ENCODE peak calls at places on chromosomes 16 and 17, in seven cellular contexts. One of them, this sample, is unnamed.

GRCh38 chr16:81492307-81492706 is 47.7 kb downstream of the CMIP start:
- DNase-seq in activated CD8-positive, alpha-beta T cell treated with anti-CD3 and anti-CD28 coated beads for 36 hours: no peak
- DNase-seq in CD4-positive, alpha-beta T cell: no peak
- DNase-seq in ovary: no peak
- DNase-seq in cardiac muscle cell: no peak
- DNase-seq in fibroblast of lung: peak
- DNase-seq in nephron progenitor cell: no peak
- DNase-seq in this sample: no peak

GRCh38 chr17:28940675-28941074 is 10.6 kb downstream of the PHF12 start:
- DNase-seq in activated CD8-positive, alpha-beta T cell treated with anti-CD3 and anti-CD28 coated beads for 36 hours: no peak
- DNase-seq in CD4-positive, alpha-beta T cell: no peak
- DNase-seq in ovary: no peak
- DNase-seq in cardiac muscle cell: no peak
- DNase-seq in fibroblast of lung: no peak
- DNase-seq in nephron progenitor cell: no peak
- DNase-seq in this sample: no peak

GRCh38 chr16:85999778-86000177 is 100.8 kb downstream of the IRF8 start:
- DNase-seq in activated CD8-positive, alpha-beta T cell treated with anti-CD3 and anti-CD28 coated beads for 36 hours: no peak
- DNase-seq in CD4-positive, alpha-beta T cell: no peak
- DNase-seq in ovary: no peak
- DNase-seq in cardiac muscle cell: no peak
- DNase-seq in fibroblast of lung: no peak
- DNase-seq in nephron progenitor cell: no peak
- DNase-seq in this sample: no peak

GRCh38 chr16:35207059-35207999 is 1747.9 kb downstream of the TP53TG3F start:
- DNase-seq in activated CD8-positive, alpha-beta T cell treated with anti-CD3 and anti-CD28 coated beads for 36 hours: no peak
- DNase-seq in CD4-positive, alpha-beta T cell: no peak
- DNase-seq in ovary: no peak
- DNase-seq in cardiac muscle cell: no peak
- DNase-seq in fibroblast of lung: no peak
- DNase-seq in nephron progenitor cell: no peak
- DNase-seq in this sample: no peak

GRCh38 chr16:88769617-88770458 is 15.2 kb downstream of the PIEZO1 start:
- DNase-seq in activated CD8-positive, alpha-beta T cell treated with anti-CD3 and anti-CD28 coated beads for 36 hours: peak
- DNase-seq in CD4-positive, alpha-beta T cell: no peak
- DNase-seq in ovary: no peak
- DNase-seq in cardiac muscle cell: no peak
- DNase-seq in fibroblast of lung: no peak
- DNase-seq in nephron progenitor cell: peak
- DNase-seq in this sample: peak

GRCh38 chr16:59213952-59214351 is 479.8 kb upstream of the GOT2 start:
- DNase-seq in activated CD8-positive, alpha-beta T cell treated with anti-CD3 and anti-CD28 coated beads for 36 hours: no peak
- DNase-seq in CD4-positive, alpha-beta T cell: no peak
- DNase-seq in ovary: no peak
- DNase-seq in cardiac muscle cell: no peak
- DNase-seq in fibroblast of lung: peak
- DNase-seq in nephron progenitor cell: no peak
- DNase-seq in this sample: no peak

GRCh38 chr16:72844225-72844920 is 203.6 kb downstream of the ZFHX3 start:
- DNase-seq in activated CD8-positive, alpha-beta T cell treated with anti-CD3 and anti-CD28 coated beads for 36 hours: peak
- DNase-seq in CD4-positive, alpha-beta T cell: no peak
- DNase-seq in ovary: no peak
- DNase-seq in cardiac muscle cell: no peak
- DNase-seq in fibroblast of lung: peak
- DNase-seq in nephron progenitor cell: no peak
- DNase-seq in this sample: peak

GRCh38 chr17:49555495-49556018 is 20.1 kb upstream of the NXPH3 start:
- DNase-seq in activated CD8-positive, alpha-beta T cell treated with anti-CD3 and anti-CD28 coated beads for 36 hours: no peak
- DNase-seq in CD4-positive, alpha-beta T cell: no peak
- DNase-seq in ovary: no peak
- DNase-seq in cardiac muscle cell: no peak
- DNase-seq in fibroblast of lung: no peak
- DNase-seq in nephron progenitor cell: no peak
- DNase-seq in this sample: peak

GRCh38 chr17:66654341-66654740 is 180.6 kb upstream of the CACNG5 start:
- DNase-seq in activated CD8-positive, alpha-beta T cell treated with anti-CD3 and anti-CD28 coated beads for 36 hours: no peak
- DNase-seq in CD4-positive, alpha-beta T cell: no peak
- DNase-seq in ovary: no peak
- DNase-seq in cardiac muscle cell: peak
- DNase-seq in fibroblast of lung: peak
- DNase-seq in nephron progenitor cell: no peak
- DNase-seq in this sample: no peak

GRCh38 chr17:49994085-49995054 is 654 bp downstream of the DLX3 start:
- DNase-seq in activated CD8-positive, alpha-beta T cell treated with anti-CD3 and anti-CD28 coated beads for 36 hours: no peak
- DNase-seq in CD4-positive, alpha-beta T cell: no peak
- DNase-seq in ovary: no peak
- DNase-seq in cardiac muscle cell: no peak
- DNase-seq in fibroblast of lung: no peak
- DNase-seq in nephron progenitor cell: no peak
- DNase-seq in this sample: no peak

GRCh38 chr17:40192961-40193360 is 15.7 kb downstream of the RAPGEFL1 start:
- DNase-seq in activated CD8-positive, alpha-beta T cell treated with anti-CD3 and anti-CD28 coated beads for 36 hours: no peak
- DNase-seq in CD4-positive, alpha-beta T cell: no peak
- DNase-seq in ovary: no peak
- DNase-seq in cardiac muscle cell: no peak
- DNase-seq in fibroblast of lung: no peak
- DNase-seq in nephron progenitor cell: no peak
- DNase-seq in this sample: no peak

GRCh38 chr17:40191237-40192208 is 14.3 kb downstream of the RAPGEFL1 start:
- DNase-seq in activated CD8-positive, alpha-beta T cell treated with anti-CD3 and anti-CD28 coated beads for 36 hours: peak
- DNase-seq in CD4-positive, alpha-beta T cell: peak
- DNase-seq in ovary: peak
- DNase-seq in cardiac muscle cell: peak
- DNase-seq in fibroblast of lung: peak
- DNase-seq in nephron progenitor cell: peak
- DNase-seq in this sample: peak

GRCh38 chr17:40188694-40189093 is 11.4 kb downstream of the RAPGEFL1 start:
- DNase-seq in activated CD8-positive, alpha-beta T cell treated with anti-CD3 and anti-CD28 coated beads for 36 hours: no peak
- DNase-seq in CD4-positive, alpha-beta T cell: no peak
- DNase-seq in ovary: no peak
- DNase-seq in cardiac muscle cell: no peak
- DNase-seq in fibroblast of lung: no peak
- DNase-seq in nephron progenitor cell: no peak
- DNase-seq in this sample: no peak

GRCh38 chr17:40187238-40187637 is 10.0 kb downstream of the RAPGEFL1 start:
- DNase-seq in activated CD8-positive, alpha-beta T cell treated with anti-CD3 and anti-CD28 coated beads for 36 hours: no peak
- DNase-seq in CD4-positive, alpha-beta T cell: no peak
- DNase-seq in ovary: no peak
- DNase-seq in cardiac muscle cell: no peak
- DNase-seq in fibroblast of lung: no peak
- DNase-seq in nephron progenitor cell: no peak
- DNase-seq in this sample: no peak

GRCh38 chr17:40190197-40191021 is 13.1 kb downstream of the RAPGEFL1 start:
- DNase-seq in activated CD8-positive, alpha-beta T cell treated with anti-CD3 and anti-CD28 coated beads for 36 hours: peak
- DNase-seq in CD4-positive, alpha-beta T cell: peak
- DNase-seq in ovary: no peak
- DNase-seq in cardiac muscle cell: no peak
- DNase-seq in fibroblast of lung: no peak
- DNase-seq in nephron progenitor cell: peak
- DNase-seq in this sample: peak
- TF ChIP-seq CTCF in activated CD8-positive, alpha-beta T cell treated with anti-CD3 and anti-CD28 coated beads for 36 hours: peak
- TF ChIP-seq CTCF in CD4-positive, alpha-beta T cell: peak
- TF ChIP-seq CTCF in ovary: no peak
- TF ChIP-seq CTCF in cardiac muscle cell: peak
- TF ChIP-seq CTCF in fibroblast of lung: peak
- TF ChIP-seq CTCF in nephron progenitor cell: peak
- TF ChIP-seq CTCF in this sample: no peak

GRCh38 chr17:76153202-76153601 is 12.2 kb upstream of the FOXJ1 start:
- DNase-seq in activated CD8-positive, alpha-beta T cell treated with anti-CD3 and anti-CD28 coated beads for 36 hours: no peak
- DNase-seq in CD4-positive, alpha-beta T cell: no peak
- DNase-seq in ovary: no peak
- DNase-seq in cardiac muscle cell: no peak
- DNase-seq in fibroblast of lung: no peak
- DNase-seq in nephron progenitor cell: no peak
- DNase-seq in this sample: no peak

GRCh38 chr17:76154292-76154691 is 13.2 kb upstream of the FOXJ1 start:
- DNase-seq in activated CD8-positive, alpha-beta T cell treated with anti-CD3 and anti-CD28 coated beads for 36 hours: no peak
- DNase-seq in CD4-positive, alpha-beta T cell: no peak
- DNase-seq in ovary: no peak
- DNase-seq in cardiac muscle cell: no peak
- DNase-seq in fibroblast of lung: no peak
- DNase-seq in nephron progenitor cell: no peak
- DNase-seq in this sample: no peak

GRCh38 chr17:76152580-76152979 is 11.5 kb upstream of the FOXJ1 start:
- DNase-seq in activated CD8-positive, alpha-beta T cell treated with anti-CD3 and anti-CD28 coated beads for 36 hours: no peak
- DNase-seq in CD4-positive, alpha-beta T cell: no peak
- DNase-seq in ovary: no peak
- DNase-seq in cardiac muscle cell: no peak
- DNase-seq in fibroblast of lung: no peak
- DNase-seq in nephron progenitor cell: no peak
- DNase-seq in this sample: no peak

GRCh38 chr17:76154935-76155845 is 14.1 kb upstream of the FOXJ1 start:
- DNase-seq in activated CD8-positive, alpha-beta T cell treated with anti-CD3 and anti-CD28 coated beads for 36 hours: no peak
- DNase-seq in CD4-positive, alpha-beta T cell: no peak
- DNase-seq in ovary: no peak
- DNase-seq in cardiac muscle cell: no peak
- DNase-seq in fibroblast of lung: no peak
- DNase-seq in nephron progenitor cell: no peak
- DNase-seq in this sample: no peak

DNA sequence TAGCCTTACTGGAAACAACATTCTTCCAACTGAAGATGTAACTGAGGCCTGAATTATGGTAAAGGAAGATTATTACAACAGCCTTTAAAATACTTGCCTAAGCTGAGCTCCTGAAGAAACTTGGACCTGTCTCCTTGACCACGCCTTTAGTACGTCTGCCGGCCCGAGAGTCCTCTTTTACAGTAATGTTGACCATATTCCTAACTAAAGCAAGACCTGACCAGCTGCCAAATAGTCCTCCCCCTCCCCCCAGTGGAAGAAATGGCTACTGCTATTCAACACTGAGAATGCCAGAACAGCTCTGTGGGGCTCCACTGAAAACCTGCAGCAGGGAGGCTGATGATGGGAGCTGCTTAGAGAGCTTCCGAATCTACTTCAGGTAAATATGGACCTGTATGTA is 12.6 kb upstream of the FOXJ1 start:
- DNase-seq in activated CD8-positive, alpha-beta T cell treated with anti-CD3 and anti-CD28 coated beads for 36 hours: no peak
- DNase-seq in CD4-positive, alpha-beta T cell: no peak
- DNase-seq in ovary: no peak
- DNase-seq in cardiac muscle cell: peak
- DNase-seq in fibroblast of lung: peak
- DNase-seq in nephron progenitor cell: no peak
- DNase-seq in this sample: no peak
- TF ChIP-seq CTCF in activated CD8-positive, alpha-beta T cell treated with anti-CD3 and anti-CD28 coated beads for 36 hours: no peak
- TF ChIP-seq CTCF in CD4-positive, alpha-beta T cell: no peak
- TF ChIP-seq CTCF in ovary: no peak
- TF ChIP-seq CTCF in cardiac muscle cell: peak
- TF ChIP-seq CTCF in fibroblast of lung: peak
- TF ChIP-seq CTCF in nephron progenitor cell: no peak
- TF ChIP-seq CTCF in this sample: no peak

GRCh38 chr17:20997711-20998570 is 44.9 kb downstream of the USP22 start:
- DNase-seq in activated CD8-positive, alpha-beta T cell treated with anti-CD3 and anti-CD28 coated beads for 36 hours: no peak
- DNase-seq in CD4-positive, alpha-beta T cell: peak
- DNase-seq in ovary: no peak
- DNase-seq in cardiac muscle cell: no peak
- DNase-seq in fibroblast of lung: no peak
- DNase-seq in nephron progenitor cell: no peak
- DNase-seq in this sample: no peak
- TF ChIP-seq CTCF in activated CD8-positive, alpha-beta T cell treated with anti-CD3 and anti-CD28 coated beads for 36 hours: no peak
- TF ChIP-seq CTCF in CD4-positive, alpha-beta T cell: no peak
- TF ChIP-seq CTCF in ovary: no peak
- TF ChIP-seq CTCF in cardiac muscle cell: no peak
- TF ChIP-seq CTCF in fibroblast of lung: no peak
- TF ChIP-seq CTCF in nephron progenitor cell: no peak
- TF ChIP-seq CTCF in this sample: no peak

GRCh38 chr16:67683767-67684166 is 17.2 kb downstream of the C16orf86 start:
- DNase-seq in activated CD8-positive, alpha-beta T cell treated with anti-CD3 and anti-CD28 coated beads for 36 hours: no peak
- DNase-seq in CD4-positive, alpha-beta T cell: no peak
- DNase-seq in ovary: no peak
- DNase-seq in cardiac muscle cell: no peak
- DNase-seq in fibroblast of lung: no peak
- DNase-seq in nephron progenitor cell: no peak
- DNase-seq in this sample: no peak
- TF ChIP-seq CTCF in activated CD8-positive, alpha-beta T cell treated with anti-CD3 and anti-CD28 coated beads for 36 hours: no peak
- TF ChIP-seq CTCF in CD4-positive, alpha-beta T cell: no peak
- TF ChIP-seq CTCF in ovary: no peak
- TF ChIP-seq CTCF in cardiac muscle cell: no peak
- TF ChIP-seq CTCF in fibroblast of lung: no peak
- TF ChIP-seq CTCF in nephron progenitor cell: no peak
- TF ChIP-seq CTCF in this sample: no peak

GRCh38 chr17:8376302-8377067 is at the start of gene KRABD2:
- DNase-seq in activated CD8-positive, alpha-beta T cell treated with anti-CD3 and anti-CD28 coated beads for 36 hours: peak
- DNase-seq in CD4-positive, alpha-beta T cell: peak
- DNase-seq in ovary: peak
- DNase-seq in cardiac muscle cell: peak
- DNase-seq in fibroblast of lung: peak
- DNase-seq in nephron progenitor cell: peak
- DNase-seq in this sample: peak
- TF ChIP-seq CTCF in activated CD8-positive, alpha-beta T cell treated with anti-CD3 and anti-CD28 coated beads for 36 hours: peak
- TF ChIP-seq CTCF in CD4-positive, alpha-beta T cell: peak
- TF ChIP-seq CTCF in ovary: no peak
- TF ChIP-seq CTCF in cardiac muscle cell: peak
- TF ChIP-seq CTCF in fibroblast of lung: peak
- TF ChIP-seq CTCF in nephron progenitor cell: peak
- TF ChIP-seq CTCF in this sample: peak

DNA sequence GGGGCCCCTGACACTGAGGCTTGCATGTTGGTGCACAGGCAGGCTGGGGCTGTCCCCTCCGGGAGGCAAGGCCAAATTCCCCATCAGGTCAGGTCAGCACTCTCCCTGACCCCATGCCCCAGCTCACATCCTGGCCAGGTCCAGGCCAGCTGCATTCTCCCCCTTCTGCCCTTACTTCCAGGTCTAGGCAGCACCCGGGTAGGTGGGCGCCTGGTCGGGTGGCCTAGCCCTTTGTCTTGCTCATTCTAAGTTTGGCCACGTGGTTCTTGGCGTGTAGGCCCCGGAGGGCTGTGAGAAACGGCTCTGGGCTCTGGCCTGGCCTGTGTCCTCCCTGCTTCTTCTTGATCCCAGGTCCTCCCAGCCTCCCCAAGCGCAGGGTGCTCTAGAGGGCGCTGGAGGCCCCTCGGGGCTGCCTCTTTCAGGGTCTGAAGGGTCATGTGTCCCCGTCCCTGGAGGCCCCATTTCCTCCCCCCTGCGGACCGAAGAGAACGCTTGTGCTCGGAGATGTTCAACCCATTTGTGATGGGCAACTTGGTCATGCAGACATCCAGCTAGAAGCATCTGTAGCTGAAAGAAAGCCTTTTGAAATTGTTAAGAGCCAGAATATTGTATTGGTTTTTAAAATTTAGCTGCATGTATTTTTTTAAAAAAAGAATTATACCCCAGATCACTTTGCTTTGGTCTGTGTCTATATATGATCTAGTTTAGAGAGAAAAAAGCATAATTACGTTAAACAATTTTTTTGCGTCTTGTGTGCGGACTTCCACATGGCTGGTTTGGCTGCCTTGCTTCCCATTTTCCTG is 6.7 kb downstream of the BAHCC1 start:
- DNase-seq in activated CD8-positive, alpha-beta T cell treated with anti-CD3 and anti-CD28 coated beads for 36 hours: peak
- DNase-seq in CD4-positive, alpha-beta T cell: no peak
- DNase-seq in ovary: no peak
- DNase-seq in cardiac muscle cell: peak
- DNase-seq in fibroblast of lung: peak
- DNase-seq in nephron progenitor cell: no peak
- DNase-seq in this sample: peak
- TF ChIP-seq CTCF in activated CD8-positive, alpha-beta T cell treated with anti-CD3 and anti-CD28 coated beads for 36 hours: peak
- TF ChIP-seq CTCF in CD4-positive, alpha-beta T cell: no peak
- TF ChIP-seq CTCF in ovary: no peak
- TF ChIP-seq CTCF in cardiac muscle cell: peak
- TF ChIP-seq CTCF in fibroblast of lung: peak
- TF ChIP-seq CTCF in nephron progenitor cell: no peak
- TF ChIP-seq CTCF in this sample: peak

GRCh38 chr16:77069929-77070328 is 121.1 kb upstream of the MON1B start:
- DNase-seq in activated CD8-positive, alpha-beta T cell treated with anti-CD3 and anti-CD28 coated beads for 36 hours: no peak
- DNase-seq in CD4-positive, alpha-beta T cell: no peak
- DNase-seq in ovary: no peak
- DNase-seq in cardiac muscle cell: no peak
- DNase-seq in fibroblast of lung: no peak
- DNase-seq in nephron progenitor cell: no peak
- DNase-seq in this sample: no peak
- TF ChIP-seq CTCF in activated CD8-positive, alpha-beta T cell treated with anti-CD3 and anti-CD28 coated beads for 36 hours: no peak
- TF ChIP-seq CTCF in CD4-positive, alpha-beta T cell: no peak
- TF ChIP-seq CTCF in ovary: no peak
- TF ChIP-seq CTCF in cardiac muscle cell: no peak
- TF ChIP-seq CTCF in fibroblast of lung: no peak
- TF ChIP-seq CTCF in nephron progenitor cell: no peak
- TF ChIP-seq CTCF in this sample: no peak